ENCODE peak calls at places on chromosomes 1 and 21, in eight cellular contexts. One of them, this sample, is unnamed.

GRCh38 chr1:200253774-200254495 is 155.9 kb downstream of the ZNF281 start:
- DNase-seq in ELF-1: no peak
- DNase-seq in effector CD4-positive, alpha-beta T cell: no peak
- DNase-seq in occipital lobe: no peak
- DNase-seq in colonic mucosa: no peak
- DNase-seq in testis: no peak
- DNase-seq in Daoy: no peak
- DNase-seq in WERI-Rb-1: no peak
- DNase-seq in this sample: no peak

GRCh38 chr1:27564710-27565649 is 39.0 kb downstream of the AHDC1 start:
- DNase-seq in ELF-1: no peak
- DNase-seq in effector CD4-positive, alpha-beta T cell: no peak
- DNase-seq in occipital lobe: no peak
- DNase-seq in colonic mucosa: no peak
- DNase-seq in testis: no peak
- DNase-seq in Daoy: no peak
- DNase-seq in WERI-Rb-1: no peak
- DNase-seq in this sample: no peak

GRCh38 chr1:213686983-213687382 is 300.8 kb upstream of the PROX1 start:
- DNase-seq in ELF-1: no peak
- DNase-seq in effector CD4-positive, alpha-beta T cell: no peak
- DNase-seq in occipital lobe: no peak
- DNase-seq in colonic mucosa: no peak
- DNase-seq in testis: no peak
- DNase-seq in Daoy: peak
- DNase-seq in WERI-Rb-1: no peak
- DNase-seq in this sample: no peak

GRCh38 chr1:8598060-8598724 is 219.2 kb downstream of the RERE start:
- DNase-seq in ELF-1: no peak
- DNase-seq in effector CD4-positive, alpha-beta T cell: no peak
- DNase-seq in occipital lobe: peak
- DNase-seq in colonic mucosa: peak
- DNase-seq in testis: peak
- DNase-seq in Daoy: no peak
- DNase-seq in WERI-Rb-1: peak
- DNase-seq in this sample: peak

GRCh38 chr1:19563336-19564097 is 78.2 kb upstream of the CAPZB start:
- DNase-seq in ELF-1: no peak
- DNase-seq in effector CD4-positive, alpha-beta T cell: no peak
- DNase-seq in occipital lobe: peak
- DNase-seq in colonic mucosa: peak
- DNase-seq in testis: peak
- DNase-seq in Daoy: peak
- DNase-seq in WERI-Rb-1: no peak
- DNase-seq in this sample: peak

GRCh38 chr1:218817747-218818146 is 355.9 kb upstream of the LYPLAL1 start:
- DNase-seq in ELF-1: peak
- DNase-seq in effector CD4-positive, alpha-beta T cell: no peak
- DNase-seq in occipital lobe: no peak
- DNase-seq in colonic mucosa: no peak
- DNase-seq in testis: no peak
- DNase-seq in Daoy: no peak
- DNase-seq in WERI-Rb-1: peak
- DNase-seq in this sample: no peak

GRCh38 chr1:50564417-50564816 is 141.2 kb upstream of the DMRTA2 start:
- DNase-seq in ELF-1: no peak
- DNase-seq in effector CD4-positive, alpha-beta T cell: no peak
- DNase-seq in occipital lobe: no peak
- DNase-seq in colonic mucosa: no peak
- DNase-seq in testis: no peak
- DNase-seq in Daoy: no peak
- DNase-seq in WERI-Rb-1: no peak
- DNase-seq in this sample: no peak

GRCh38 chr1:67840449-67840848 is 7.2 kb upstream of the GNG12 start:
- DNase-seq in ELF-1: no peak
- DNase-seq in effector CD4-positive, alpha-beta T cell: no peak
- DNase-seq in occipital lobe: no peak
- DNase-seq in colonic mucosa: no peak
- DNase-seq in testis: no peak
- DNase-seq in Daoy: peak
- DNase-seq in WERI-Rb-1: no peak
- DNase-seq in this sample: no peak

GRCh38 chr1:4671828-4672227 is 17.4 kb downstream of the AJAP1 start:
- DNase-seq in ELF-1: no peak
- DNase-seq in effector CD4-positive, alpha-beta T cell: no peak
- DNase-seq in occipital lobe: no peak
- DNase-seq in colonic mucosa: no peak
- DNase-seq in testis: no peak
- DNase-seq in Daoy: no peak
- DNase-seq in WERI-Rb-1: no peak
- DNase-seq in this sample: no peak

GRCh38 chr1:86388777-86389176 is 7.3 kb downstream of the ODF2L start:
- DNase-seq in ELF-1: no peak
- DNase-seq in effector CD4-positive, alpha-beta T cell: no peak
- DNase-seq in occipital lobe: no peak
- DNase-seq in colonic mucosa: no peak
- DNase-seq in testis: no peak
- DNase-seq in Daoy: no peak
- DNase-seq in WERI-Rb-1: no peak
- DNase-seq in this sample: no peak

GRCh38 chr21:42983102-42983501 is 8.7 kb downstream of the PKNOX1 start:
- DNase-seq in ELF-1: no peak
- DNase-seq in effector CD4-positive, alpha-beta T cell: no peak
- DNase-seq in occipital lobe: no peak
- DNase-seq in colonic mucosa: no peak
- DNase-seq in testis: no peak
- DNase-seq in Daoy: no peak
- DNase-seq in WERI-Rb-1: no peak
- DNase-seq in this sample: no peak

GRCh38 chr1:59718064-59718988 is 96.4 kb upstream of the HOOK1 start:
- DNase-seq in ELF-1: no peak
- DNase-seq in effector CD4-positive, alpha-beta T cell: no peak
- DNase-seq in occipital lobe: no peak
- DNase-seq in colonic mucosa: no peak
- DNase-seq in testis: no peak
- DNase-seq in Daoy: no peak
- DNase-seq in WERI-Rb-1: no peak
- DNase-seq in this sample: no peak

GRCh38 chr1:233289676-233290075 is 5.8 kb downstream of the PCNX2 start:
- DNase-seq in ELF-1: peak
- DNase-seq in effector CD4-positive, alpha-beta T cell: no peak
- DNase-seq in occipital lobe: no peak
- DNase-seq in colonic mucosa: no peak
- DNase-seq in testis: no peak
- DNase-seq in Daoy: no peak
- DNase-seq in WERI-Rb-1: no peak
- DNase-seq in this sample: no peak

GRCh38 chr1:94255476-94255875 is 18.1 kb upstream of the ARHGAP29 start:
- DNase-seq in ELF-1: no peak
- DNase-seq in effector CD4-positive, alpha-beta T cell: no peak
- DNase-seq in occipital lobe: no peak
- DNase-seq in colonic mucosa: no peak
- DNase-seq in testis: no peak
- DNase-seq in Daoy: peak
- DNase-seq in WERI-Rb-1: no peak
- DNase-seq in this sample: no peak

GRCh38 chr1:25572107-25572506 is 28.7 kb downstream of the LDLRAP1 start:
- DNase-seq in ELF-1: no peak
- DNase-seq in effector CD4-positive, alpha-beta T cell: no peak
- DNase-seq in occipital lobe: no peak
- DNase-seq in colonic mucosa: no peak
- DNase-seq in testis: no peak
- DNase-seq in Daoy: no peak
- DNase-seq in WERI-Rb-1: no peak
- DNase-seq in this sample: peak

GRCh38 chr1:1183221-1183747 is 9.6 kb downstream of the TTLL10 start:
- DNase-seq in ELF-1: no peak
- DNase-seq in effector CD4-positive, alpha-beta T cell: peak
- DNase-seq in occipital lobe: no peak
- DNase-seq in colonic mucosa: no peak
- DNase-seq in testis: no peak
- DNase-seq in Daoy: no peak
- DNase-seq in WERI-Rb-1: no peak
- DNase-seq in this sample: no peak

GRCh38 chr1:54461731-54462596 is 55.8 kb upstream of the SSBP3 start:
- DNase-seq in ELF-1: no peak
- DNase-seq in effector CD4-positive, alpha-beta T cell: no peak
- DNase-seq in occipital lobe: no peak
- DNase-seq in colonic mucosa: no peak
- DNase-seq in testis: no peak
- DNase-seq in Daoy: no peak
- DNase-seq in WERI-Rb-1: no peak
- DNase-seq in this sample: no peak

GRCh38 chr1:226975909-226976670 is 36.0 kb downstream of the COQ8A start:
- DNase-seq in ELF-1: peak
- DNase-seq in effector CD4-positive, alpha-beta T cell: no peak
- DNase-seq in occipital lobe: no peak
- DNase-seq in colonic mucosa: no peak
- DNase-seq in testis: no peak
- DNase-seq in Daoy: no peak
- DNase-seq in WERI-Rb-1: no peak
- DNase-seq in this sample: peak

GRCh38 chr1:167554028-167554779 is 642 bp upstream of the CREG1 start:
- DNase-seq in ELF-1: no peak
- DNase-seq in effector CD4-positive, alpha-beta T cell: no peak
- DNase-seq in occipital lobe: no peak
- DNase-seq in colonic mucosa: no peak
- DNase-seq in testis: peak
- DNase-seq in Daoy: no peak
- DNase-seq in WERI-Rb-1: no peak
- DNase-seq in this sample: no peak

GRCh38 chr21:17045214-17045835 is 467.5 kb upstream of the CXADR start:
- DNase-seq in ELF-1: no peak
- DNase-seq in effector CD4-positive, alpha-beta T cell: no peak
- DNase-seq in occipital lobe: no peak
- DNase-seq in colonic mucosa: no peak
- DNase-seq in testis: no peak
- DNase-seq in Daoy: no peak
- DNase-seq in WERI-Rb-1: no peak
- DNase-seq in this sample: no peak

GRCh38 chr1:225691861-225692516 is 39.1 kb upstream of the ENAH start:
- DNase-seq in ELF-1: no peak
- DNase-seq in effector CD4-positive, alpha-beta T cell: no peak
- DNase-seq in occipital lobe: no peak
- DNase-seq in colonic mucosa: no peak
- DNase-seq in testis: no peak
- DNase-seq in Daoy: peak
- DNase-seq in WERI-Rb-1: no peak
- DNase-seq in this sample: no peak

GRCh38 chr1:205916541-205916940 is 26.7 kb downstream of the SLC26A9 start:
- DNase-seq in ELF-1: no peak
- DNase-seq in effector CD4-positive, alpha-beta T cell: no peak
- DNase-seq in occipital lobe: no peak
- DNase-seq in colonic mucosa: no peak
- DNase-seq in testis: no peak
- DNase-seq in Daoy: peak
- DNase-seq in WERI-Rb-1: no peak
- DNase-seq in this sample: no peak

GRCh38 chr1:156458181-156458503 is 42.4 kb downstream of the MEF2D start:
- DNase-seq in ELF-1: no peak
- DNase-seq in effector CD4-positive, alpha-beta T cell: no peak
- DNase-seq in occipital lobe: no peak
- DNase-seq in colonic mucosa: no peak
- DNase-seq in testis: no peak
- DNase-seq in Daoy: peak
- DNase-seq in WERI-Rb-1: no peak
- DNase-seq in this sample: no peak

GRCh38 chr1:98964198-98964597 is 40.5 kb downstream of the PLPPR5 start:
- DNase-seq in ELF-1: no peak
- DNase-seq in effector CD4-positive, alpha-beta T cell: no peak
- DNase-seq in occipital lobe: no peak
- DNase-seq in colonic mucosa: no peak
- DNase-seq in testis: no peak
- DNase-seq in Daoy: no peak
- DNase-seq in WERI-Rb-1: no peak
- DNase-seq in this sample: no peak

GRCh38 chr1:225767591-225768540 is 9.8 kb upstream of the SRP9 start:
- DNase-seq in ELF-1: peak
- DNase-seq in effector CD4-positive, alpha-beta T cell: no peak
- DNase-seq in occipital lobe: no peak
- DNase-seq in colonic mucosa: peak
- DNase-seq in testis: peak
- DNase-seq in Daoy: peak
- DNase-seq in WERI-Rb-1: no peak
- DNase-seq in this sample: no peak

GRCh38 chr1:12457771-12458170 is 160.2 kb downstream of the DHRS3 start:
- DNase-seq in ELF-1: no peak
- DNase-seq in effector CD4-positive, alpha-beta T cell: no peak
- DNase-seq in occipital lobe: no peak
- DNase-seq in colonic mucosa: no peak
- DNase-seq in testis: no peak
- DNase-seq in Daoy: no peak
- DNase-seq in WERI-Rb-1: no peak
- DNase-seq in this sample: no peak

GRCh38 chr1:232306269-232306911 is 323.5 kb downstream of the SIPA1L2 start:
- DNase-seq in ELF-1: peak
- DNase-seq in effector CD4-positive, alpha-beta T cell: no peak
- DNase-seq in occipital lobe: no peak
- DNase-seq in colonic mucosa: peak
- DNase-seq in testis: no peak
- DNase-seq in Daoy: peak
- DNase-seq in WERI-Rb-1: no peak
- DNase-seq in this sample: no peak

GRCh38 chr21:33047231-33047630 is 21.5 kb downstream of the OLIG2 start:
- DNase-seq in ELF-1: no peak
- DNase-seq in effector CD4-positive, alpha-beta T cell: no peak
- DNase-seq in occipital lobe: no peak
- DNase-seq in colonic mucosa: no peak
- DNase-seq in testis: no peak
- DNase-seq in Daoy: peak
- DNase-seq in WERI-Rb-1: peak
- DNase-seq in this sample: no peak

GRCh38 chr1:238340989-238341388 is 450.3 kb upstream of the ZP4 start:
- DNase-seq in ELF-1: no peak
- DNase-seq in effector CD4-positive, alpha-beta T cell: no peak
- DNase-seq in occipital lobe: no peak
- DNase-seq in colonic mucosa: no peak
- DNase-seq in testis: no peak
- DNase-seq in Daoy: peak
- DNase-seq in WERI-Rb-1: no peak
- DNase-seq in this sample: no peak

GRCh38 chr1:116006486-116006964 is 30.2 kb downstream of the SLC22A15 start:
- DNase-seq in ELF-1: no peak
- DNase-seq in effector CD4-positive, alpha-beta T cell: no peak
- DNase-seq in occipital lobe: no peak
- DNase-seq in colonic mucosa: no peak
- DNase-seq in testis: no peak
- DNase-seq in Daoy: no peak
- DNase-seq in WERI-Rb-1: no peak
- DNase-seq in this sample: no peak

GRCh38 chr21:44996096-44996495 is 56.3 kb downstream of the SLX9 start:
- DNase-seq in ELF-1: no peak
- DNase-seq in effector CD4-positive, alpha-beta T cell: no peak
- DNase-seq in occipital lobe: no peak
- DNase-seq in colonic mucosa: no peak
- DNase-seq in testis: no peak
- DNase-seq in Daoy: no peak
- DNase-seq in WERI-Rb-1: no peak
- DNase-seq in this sample: peak

GRCh38 chr1:32250893-32251716 is at the start of gene LCK:
- DNase-seq in ELF-1: no peak
- DNase-seq in effector CD4-positive, alpha-beta T cell: peak
- DNase-seq in occipital lobe: no peak
- DNase-seq in colonic mucosa: no peak
- DNase-seq in testis: no peak
- DNase-seq in Daoy: no peak
- DNase-seq in WERI-Rb-1: no peak
- DNase-seq in this sample: no peak

GRCh38 chr1:55958498-55958897 is 620.9 kb downstream of the PLPP3 start:
- DNase-seq in ELF-1: no peak
- DNase-seq in effector CD4-positive, alpha-beta T cell: no peak
- DNase-seq in occipital lobe: no peak
- DNase-seq in colonic mucosa: no peak
- DNase-seq in testis: no peak
- DNase-seq in Daoy: no peak
- DNase-seq in WERI-Rb-1: no peak
- DNase-seq in this sample: no peak

GRCh38 chr1:86409416-86410021 is 13.4 kb upstream of the ODF2L start:
- DNase-seq in ELF-1: peak
- DNase-seq in effector CD4-positive, alpha-beta T cell: no peak
- DNase-seq in occipital lobe: no peak
- DNase-seq in colonic mucosa: no peak
- DNase-seq in testis: no peak
- DNase-seq in Daoy: peak
- DNase-seq in WERI-Rb-1: no peak
- DNase-seq in this sample: no peak